ENCODE peak calls at places on chromosomes 13 and 19, in four cellular contexts. K is keratinocyte, I is uterus, F is transverse colon. T is an unnamed sample. For H3K27me3, the result is how much of the 10 kb centered on the place peaks cover.

GRCh38 chr13:39039033-39039432 is 777 bp downstream of the NHLRC3 start:
- DNase-seq in I (no peak), K (no peak), F (no peak), T (no peak)

GRCh38 chr13:73062368-73062767 is 3.6 kb downstream of the KLF5 start:
- DNase-seq in I (no peak), K (no peak), F (no peak), T (no peak)

GRCh38 chr19:38213911-38214625 is 10.0 kb downstream of the DPF1 start:
- DNase-seq in F (no peak), I (no peak), K (no peak), T (no peak)

GRCh38 chr13:81872581-81872980 is 1531.7 kb upstream of the SPRY2 start:
- DNase-seq in F (no peak), I (no peak), K (no peak), T (no peak)

GRCh38 chr13:73851104-73851503 is 283.1 kb downstream of the KLF12 start:
- DNase-seq in F (no peak), I (no peak), K (no peak), T (no peak)

GRCh38 chr19:4501005-4501591 is 17.2 kb downstream of the PLIN4 start:
- DNase-seq in K (no peak), F (no peak), I (no peak), T (no peak)

GRCh38 chr19:32902448-32902847 is 32.9 kb upstream of the SLC7A9 start:
- DNase-seq in I (no peak), K (no peak), F (peak), T (no peak)

GRCh38 chr13:90500569-90500968 is 846.9 kb upstream of the MIR17HG start:
- DNase-seq in F (no peak), I (no peak), K (no peak), T (no peak)

GRCh38 chr13:44575035-44575434 is 1.1 kb downstream of the TSC22D1 start:
- DNase-seq in F (no peak), K (no peak), I (no peak), T (no peak)

DNA sequence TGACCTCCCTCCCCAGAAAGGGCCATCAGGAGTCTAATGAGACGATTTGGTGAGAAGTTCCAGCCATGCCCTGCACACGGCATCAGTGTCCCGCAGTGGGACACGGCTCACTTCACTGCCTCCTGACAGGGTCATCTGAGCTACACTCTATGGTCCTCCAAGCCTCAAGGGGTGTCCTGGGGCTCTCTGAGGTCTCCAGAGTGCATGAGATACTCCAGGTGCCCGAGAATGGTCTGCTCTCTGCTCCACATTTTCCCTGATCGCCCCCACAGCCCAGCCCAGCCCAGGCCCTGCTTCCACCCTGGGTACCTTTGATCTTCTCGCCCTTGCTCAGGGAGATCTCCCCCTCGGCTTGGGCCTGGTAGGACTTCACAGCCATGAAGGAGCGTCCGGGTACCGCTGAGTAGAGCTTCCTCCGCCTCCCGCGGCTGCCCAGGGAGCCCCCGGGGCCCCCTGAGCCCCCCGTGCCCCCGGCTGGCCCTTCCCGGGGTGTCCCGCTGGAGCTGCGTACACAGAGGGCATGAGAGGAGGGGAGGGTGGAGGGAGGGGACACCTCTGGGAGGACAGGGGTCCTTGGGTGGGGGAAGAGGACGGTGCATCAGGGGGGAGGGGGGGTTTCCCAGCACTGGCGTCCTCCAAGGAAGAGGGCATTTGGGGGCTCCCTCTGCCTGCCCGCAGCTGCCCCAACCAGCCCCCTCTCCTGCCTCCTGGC is 17.3 kb downstream of the SHANK1 start:
- DNase-seq in F (no peak), K (no peak), I (no peak), T (no peak)
- H3K27me3 ChIP-seq in F (under half), K (under half), I (under half), T (under half)

GRCh38 chr19:27821418-27822018 is 1391.4 kb downstream of the UQCRFS1 start:
- DNase-seq in I (no peak), K (no peak), F (no peak), T (no peak)
- TF ChIP-seq CTCF in I (no peak), K (no peak), F (no peak), T (no peak)

DNA sequence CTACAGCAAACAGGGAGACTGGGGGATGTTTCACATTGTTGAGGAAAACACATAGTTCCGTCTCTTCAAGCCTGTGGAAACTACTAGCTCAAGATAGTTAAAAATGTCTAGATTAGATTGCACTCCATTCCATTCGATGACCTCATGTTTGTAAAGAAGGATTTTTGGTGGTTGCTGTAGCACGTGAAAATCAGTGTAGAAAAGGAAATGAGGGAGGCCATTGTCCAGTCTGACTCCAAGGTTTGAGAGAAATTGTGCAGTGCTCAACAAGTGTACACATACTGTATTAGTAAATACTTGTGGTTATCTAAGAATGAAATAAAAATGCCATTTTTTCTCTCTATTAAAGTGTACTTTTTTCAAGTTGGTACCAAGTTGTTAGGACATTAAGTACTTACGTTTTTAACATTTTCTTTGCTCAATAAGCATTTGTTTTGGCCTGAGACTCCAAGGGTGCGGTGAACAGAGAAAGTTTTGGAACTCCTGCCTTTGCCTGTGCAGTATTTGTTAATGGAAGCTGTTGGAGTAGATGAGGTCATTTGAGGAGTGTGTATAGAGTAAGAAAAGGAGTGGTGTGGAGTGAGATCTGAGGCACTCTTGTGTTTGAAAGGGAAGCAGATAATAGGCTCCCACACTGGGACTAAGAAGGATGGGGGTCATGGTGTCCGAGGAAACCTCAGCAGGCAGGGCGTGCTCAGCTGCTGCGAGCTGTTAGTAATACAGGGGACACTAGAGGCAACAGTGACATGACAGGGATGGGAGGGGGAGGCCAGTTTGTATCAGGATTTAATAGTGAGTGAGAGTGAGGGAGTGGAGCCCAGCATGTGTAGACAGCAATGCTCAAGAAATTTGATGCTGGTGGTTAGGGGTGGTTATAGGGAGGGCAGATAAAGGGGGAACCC is 4.4 kb downstream of the WASF3 start:
- DNase-seq in I (no peak), K (no peak), F (no peak), T (no peak)
- H3K4me3 ChIP-seq in I (no peak), K (no peak), F (no peak), T (no peak)

GRCh38 chr13:113325779-113326178 is 28.7 kb downstream of the LAMP1 start:
- DNase-seq in K (no peak), I (no peak), F (no peak), T (no peak)
- H3K27me3 ChIP-seq in K (under half), I (under half), F (under half), T (under half)

GRCh38 chr19:18847516-18848463 is 16.0 kb downstream of the UPF1 start:
- DNase-seq in K (no peak), I (peak), F (no peak), T (peak)
- TF ChIP-seq CTCF in K (no peak), I (no peak), F (no peak), T (peak)

T was measured in right atrium auricular region.